ENCODE peak calls at places on chromosomes 13 and 19, in four cellular contexts. W is SJSA1, B is PC-3, K is left ventricle myocardium inferior. Q is an unnamed sample. For H3K4me1, the result is how much of the 10 kb centered on the place peaks cover.

GRCh38 chr13:106680796-106681482 is 113.0 kb upstream of the ARGLU1 start:
- DNase-seq in W (no peak), B (no peak), K (no peak), Q (no peak)

GRCh38 chr13:29536853-29537252 is 58.6 kb downstream of the SLC7A1 start:
- DNase-seq in W (no peak), B (no peak), K (no peak), Q (no peak)

GRCh38 chr19:19170053-19170945 is at the start of gene MEF2B:
- DNase-seq in W (no peak), B (peak), K (peak), Q (peak)

GRCh38 chr13:30738946-30739528 is 3.7 kb downstream of the ALOX5AP start:
- DNase-seq in W (no peak), B (no peak), K (no peak), Q (no peak)

GRCh38 chr13:29270536-29271045 is 324.9 kb downstream of the SLC7A1 start:
- DNase-seq in W (no peak), B (no peak), K (no peak), Q (no peak)

GRCh38 chr13:28356506-28357064 is 138.3 kb downstream of the FLT1 start:
- DNase-seq in W (no peak), B (no peak), K (no peak), Q (no peak)

GRCh38 chr19:54478677-54479266 is 5.7 kb upstream of the CDC42EP5 start:
- DNase-seq in W (peak), B (peak), K (no peak), Q (no peak)

GRCh38 chr19:34336781-34337271 is 28.2 kb upstream of the GPI start:
- DNase-seq in W (peak), B (peak), K (no peak), Q (no peak)

GRCh38 chr13:98482476-98483444 is 94.1 kb downstream of the STK24 start:
- DNase-seq in W (peak), B (no peak), K (peak), Q (peak)

GRCh38 chr19:3868770-3869456 is at the start of gene ZFR2:
- DNase-seq in W (no peak), B (no peak), K (no peak), Q (no peak)

GRCh38 chr13:65540064-65540635 is 1690.0 kb downstream of the PCDH9 start:
- DNase-seq in W (peak), B (peak), K (no peak), Q (no peak)

GRCh38 chr13:98959775-98960325 is 18.0 kb downstream of the DOCK9 start:
- DNase-seq in W (no peak), B (no peak), K (no peak), Q (no peak)

GRCh38 chr13:77383097-77383496 is 56.2 kb upstream of the MYCBP2 start:
- DNase-seq in W (no peak), B (no peak), K (no peak), Q (no peak)

GRCh38 chr19:1169921-1170885 is 3.9 kb downstream of the SBNO2 start:
- DNase-seq in W (no peak), B (peak), K (no peak), Q (peak)

GRCh38 chr19:31944286-31944685 is 401.1 kb upstream of the ZNF507 start:
- DNase-seq in W (no peak), B (no peak), K (no peak), Q (no peak)

GRCh38 chr13:113953561-113953960 is 20.3 kb downstream of the C13orf46 start:
- DNase-seq in W (no peak), B (no peak), K (peak), Q (peak)

GRCh38 chr19:6216236-6216995 is 63.4 kb downstream of the MLLT1 start:
- DNase-seq in W (no peak), B (no peak), K (no peak), Q (no peak)

GRCh38 chr13:46372071-46372470 is 15.0 kb downstream of the RUBCNL start:
- DNase-seq in W (no peak), B (no peak), K (no peak), Q (no peak)

GRCh38 chr13:81987159-81987558 is 1646.2 kb upstream of the SPRY2 start:
- DNase-seq in W (no peak), B (no peak), K (no peak), Q (no peak)

GRCh38 chr19:13998426-13998825 is 7.7 kb downstream of the RFX1 start:
- DNase-seq in W (no peak), B (peak), K (no peak), Q (no peak)

GRCh38 chr19:56692496-56692895 is 20.9 kb upstream of the ZNF835 start:
- DNase-seq in W (no peak), B (no peak), K (no peak), Q (no peak)

GRCh38 chr13:107289540-107289939 is 721.6 kb upstream of the ARGLU1 start:
- DNase-seq in W (no peak), B (no peak), K (no peak), Q (no peak)

GRCh38 chr13:77219401-77219800 is 107.5 kb downstream of the MYCBP2 start:
- DNase-seq in W (no peak), B (no peak), K (no peak), Q (no peak)

GRCh38 chr19:56705939-56706338 is 34.4 kb upstream of the ZNF835 start:
- DNase-seq in W (no peak), B (no peak), K (no peak), Q (no peak)

GRCh38 chr13:114004416-114005205 is 30.7 kb upstream of the C13orf46 start:
- DNase-seq in W (no peak), B (no peak), K (peak), Q (peak)

GRCh38 chr19:50490991-50491472 is 14.4 kb upstream of the GARIN5A start:
- DNase-seq in W (no peak), B (no peak), K (no peak), Q (peak)

GRCh38 chr13:111955412-111955769 is 111.6 kb upstream of the SOX1 start:
- DNase-seq in W (no peak), B (no peak), K (no peak), Q (no peak)

DNA sequence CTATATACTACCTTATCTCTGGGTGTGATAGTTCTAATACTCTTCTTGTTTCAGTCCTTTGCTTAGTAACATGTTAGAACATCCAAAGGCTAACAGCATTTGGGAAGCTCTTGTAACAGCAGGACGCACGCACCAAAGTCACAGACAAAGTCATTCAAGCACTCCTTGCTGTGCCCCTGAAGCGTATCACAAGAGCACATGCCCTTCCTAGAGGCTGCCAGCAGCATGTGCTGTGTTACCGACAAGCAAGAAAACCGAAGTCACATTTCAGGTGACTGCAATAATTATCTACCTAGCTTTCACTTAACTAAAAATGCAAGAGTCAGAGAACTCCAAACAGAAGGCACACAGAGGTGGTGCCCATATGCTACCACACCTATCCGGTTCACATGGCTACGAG is 194.1 kb downstream of the KLF12 start:
- DNase-seq in W (no peak), B (no peak), K (peak), Q (no peak)
- H3K4me3 ChIP-seq in W (no peak), B (no peak), K (no peak), Q (no peak)

DNA sequence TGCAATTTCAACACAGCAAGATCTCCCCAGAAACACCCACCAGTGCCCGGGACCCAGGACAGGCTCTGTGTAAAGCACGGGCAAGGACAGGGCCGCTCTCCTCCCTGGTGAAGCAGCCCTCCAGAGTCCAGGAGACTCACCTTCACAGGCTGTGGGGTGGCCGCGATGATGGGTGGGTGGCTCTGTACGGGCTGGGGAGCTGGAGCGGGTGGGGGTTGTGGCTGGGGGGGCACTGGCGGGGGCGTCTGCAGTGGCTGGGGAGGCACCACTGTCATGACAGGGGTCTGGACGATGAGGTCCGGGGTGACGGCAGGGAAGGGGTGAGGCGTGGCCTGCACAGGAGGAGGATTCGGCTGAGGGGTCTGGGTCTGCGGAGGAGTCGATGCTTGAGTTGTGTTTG is 33.0 kb upstream of the EPHX3 start:
- DNase-seq in W (no peak), B (no peak), K (no peak), Q (no peak)
- H3K4me1 ChIP-seq in W (under half), B (under half), K (half or more), Q (half or more)

GRCh38 chr19:43695985-43696729 is 19.7 kb upstream of the IRGC start:
- DNase-seq in W (no peak), B (no peak), K (no peak), Q (no peak)

GRCh38 chr19:43699506-43700367 is 16.1 kb upstream of the IRGC start:
- DNase-seq in W (no peak), B (no peak), K (peak), Q (peak)

GRCh38 chr19:43700368-43701015 is 15.4 kb upstream of the IRGC start:
- DNase-seq in W (peak), B (peak), K (peak), Q (peak)

GRCh38 chr19:43694553-43694952 is 21.3 kb upstream of the IRGC start:
- DNase-seq in W (no peak), B (no peak), K (no peak), Q (no peak)

GRCh38 chr19:43697295-43697694 is 18.6 kb upstream of the IRGC start:
- DNase-seq in W (no peak), B (no peak), K (no peak), Q (no peak)
- H3K4me3 ChIP-seq in W (no peak), B (no peak), K (no peak), Q (no peak)

GRCh38 chr13:110261166-110262081 is 45.5 kb downstream of the COL4A1 start:
- DNase-seq in W (no peak), B (no peak), K (no peak), Q (no peak)

GRCh38 chr13:110262944-110263343 is 44.0 kb downstream of the COL4A1 start:
- DNase-seq in W (no peak), B (no peak), K (no peak), Q (no peak)

GRCh38 chr13:110262082-110262436 is 44.9 kb downstream of the COL4A1 start:
- DNase-seq in W (no peak), B (no peak), K (no peak), Q (no peak)

GRCh38 chr13:110263906-110264305 is 43.1 kb downstream of the COL4A1 start:
- DNase-seq in W (no peak), B (no peak), K (peak), Q (no peak)

DNA sequence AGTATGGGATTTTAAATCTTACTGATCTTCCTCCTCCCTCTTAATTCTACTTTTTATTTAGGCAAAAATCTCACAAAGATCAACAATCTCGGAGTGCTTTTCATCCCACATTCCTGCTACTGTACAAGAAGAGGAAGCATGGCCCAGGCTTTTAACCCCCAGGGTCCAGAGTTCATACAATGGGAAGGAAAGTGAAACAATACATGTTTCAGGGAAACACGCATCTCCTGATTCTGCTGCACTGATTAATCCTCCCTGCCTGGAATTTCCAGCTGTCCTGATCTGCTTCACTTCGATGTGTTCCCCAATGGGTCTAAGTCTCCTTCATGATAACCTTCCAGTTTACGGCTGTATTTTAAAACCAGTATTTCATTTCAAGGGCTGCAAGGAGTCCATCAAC is 44.5 kb downstream of the COL4A1 start:
- DNase-seq in W (peak), B (no peak), K (no peak), Q (no peak)
- H3K4me1 ChIP-seq in W (half or more), B (under half), K (half or more), Q (under half)

GRCh38 chr13:20231839-20232555 is at the start of gene GJB6:
- DNase-seq in W (no peak), B (no peak), K (no peak), Q (no peak)
- H3K4me3 ChIP-seq in W (no peak), B (peak), K (peak), Q (peak)

GRCh38 chr13:31765441-31765840 is 26.1 kb downstream of the RXFP2 start:
- DNase-seq in W (peak), B (no peak), K (no peak), Q (no peak)

GRCh38 chr13:31769581-31769980 is 30.3 kb downstream of the RXFP2 start:
- DNase-seq in W (no peak), B (no peak), K (no peak), Q (no peak)

GRCh38 chr13:31768351-31768750 is 29.0 kb downstream of the RXFP2 start:
- DNase-seq in W (peak), B (no peak), K (no peak), Q (no peak)

GRCh38 chr13:31764556-31764955 is 25.2 kb downstream of the RXFP2 start:
- DNase-seq in W (no peak), B (no peak), K (no peak), Q (no peak)

DNA sequence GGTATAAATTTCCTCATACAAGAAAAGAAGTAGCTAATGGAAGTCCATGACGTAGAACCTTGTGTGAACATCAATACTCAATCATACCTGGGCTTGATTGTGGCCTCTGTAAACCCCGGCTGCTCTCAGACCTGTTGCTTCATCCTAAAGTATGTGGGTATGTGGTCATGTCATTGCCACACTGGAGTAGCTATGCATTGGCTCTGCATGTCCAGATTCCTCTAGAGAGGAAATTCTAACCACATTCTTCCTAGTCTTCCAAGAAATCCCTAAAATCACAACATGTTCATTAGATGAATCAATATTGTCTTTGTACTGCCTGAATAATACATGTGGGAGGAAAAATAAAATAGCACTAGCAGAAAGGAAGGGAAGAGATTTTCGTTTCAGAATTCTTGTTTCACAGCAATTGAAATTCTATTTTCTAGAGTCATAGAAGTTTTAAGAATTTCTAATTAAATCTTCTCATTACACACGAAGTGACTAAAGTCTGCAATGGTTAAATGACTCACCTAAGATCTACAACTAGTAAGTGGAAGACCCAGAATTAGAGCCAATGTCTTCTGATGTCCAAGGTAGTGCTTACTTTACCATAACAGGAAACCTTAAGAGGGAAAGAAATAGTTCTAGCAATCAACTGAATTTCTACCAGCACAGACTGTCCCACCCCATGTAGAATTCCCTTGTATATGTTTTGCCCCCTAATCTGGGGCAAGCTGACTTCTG is 28.0 kb downstream of the RXFP2 start:
- DNase-seq in W (peak), B (no peak), K (no peak), Q (no peak)
- H3K4me1 ChIP-seq in W (under half), B (under half), K (under half), Q (under half)

GRCh38 chr19:41939861-41940442 is 11.7 kb upstream of the ERFL start:
- DNase-seq in W (no peak), B (no peak), K (no peak), Q (no peak)
- H3K4me3 ChIP-seq in W (no peak), B (peak), K (peak), Q (peak)

GRCh38 chr19:16620584-16620983 is 7.4 kb downstream of the MED26 start:
- DNase-seq in W (no peak), B (no peak), K (no peak), Q (no peak)
- H3K4me1 ChIP-seq in W (under half), B (under half), K (half or more), Q (half or more)